ENCODE peak calls at places on chromosomes 6 and 20, in four cellular contexts. One of them, this sample, is unnamed.

GRCh38 chr6:12126051-12126450 is 113.9 kb downstream of the HIVEP1 start:
- DNase-seq in NCI-H345: no peak
- DNase-seq in brain microvascular endothelial cell: no peak
- DNase-seq in NCI-H1092: no peak
- DNase-seq in this sample: no peak

GRCh38 chr20:13119583-13119982 is 101.5 kb upstream of the ISM1 start:
- DNase-seq in NCI-H345: peak; percentile 87
- DNase-seq in brain microvascular endothelial cell: peak; percentile 61
- DNase-seq in NCI-H1092: peak; percentile 80
- DNase-seq in this sample: peak; percentile 47

GRCh38 chr6:7108196-7108963 is 619 bp downstream of the RREB1 start:
- DNase-seq in NCI-H345: no peak
- DNase-seq in brain microvascular endothelial cell: peak; percentile 34
- DNase-seq in NCI-H1092: no peak
- DNase-seq in this sample: peak; percentile 68

GRCh38 chr20:8581451-8582183 is 449.6 kb downstream of the PLCB1 start:
- DNase-seq in brain microvascular endothelial cell: no peak
- DNase-seq in NCI-H345: no peak
- DNase-seq in NCI-H1092: no peak
- DNase-seq in this sample: no peak

GRCh38 chr6:24935753-24936152 is at the start of gene RIPOR2:
- DNase-seq in brain microvascular endothelial cell: no peak
- DNase-seq in NCI-H1092: no peak
- DNase-seq in NCI-H345: no peak
- DNase-seq in this sample: no peak

GRCh38 chr20:63234693-63235398 is 859 bp upstream of the BIRC7 start:
- DNase-seq in brain microvascular endothelial cell: no peak
- DNase-seq in NCI-H1092: no peak
- DNase-seq in NCI-H345: peak; percentile 59
- DNase-seq in this sample: no peak

GRCh38 chr20:45919536-45919933 is 7.6 kb upstream of the PLTP start:
- DNase-seq in NCI-H1092: no peak
- DNase-seq in NCI-H345: no peak
- DNase-seq in brain microvascular endothelial cell: peak; percentile 87
- DNase-seq in this sample: peak; percentile 73

GRCh38 chr6:101935732-101936131 is 542.2 kb downstream of the GRIK2 start:
- DNase-seq in NCI-H345: no peak
- DNase-seq in NCI-H1092: no peak
- DNase-seq in brain microvascular endothelial cell: no peak
- DNase-seq in this sample: no peak

GRCh38 chr6:17945111-17945510 is 42.3 kb downstream of the KIF13A start:
- DNase-seq in NCI-H1092: no peak
- DNase-seq in NCI-H345: no peak
- DNase-seq in brain microvascular endothelial cell: peak; percentile 67
- DNase-seq in this sample: no peak

GRCh38 chr6:17341891-17342290 is 51.5 kb upstream of the CAP2 start:
- DNase-seq in brain microvascular endothelial cell: no peak
- DNase-seq in NCI-H1092: no peak
- DNase-seq in NCI-H345: no peak
- DNase-seq in this sample: no peak

GRCh38 chr20:47274449-47275108 is 81.9 kb downstream of the ZMYND8 start:
- DNase-seq in brain microvascular endothelial cell: peak; percentile 89
- DNase-seq in NCI-H1092: no peak
- DNase-seq in NCI-H345: no peak
- DNase-seq in this sample: no peak

GRCh38 chr6:126335210-126335609 is 4.7 kb upstream of the CENPW start:
- DNase-seq in NCI-H345: no peak
- DNase-seq in NCI-H1092: no peak
- DNase-seq in brain microvascular endothelial cell: no peak
- DNase-seq in this sample: no peak

GRCh38 chr6:11462742-11463414 is 74.7 kb upstream of the TMEM170B start:
- DNase-seq in brain microvascular endothelial cell: no peak
- DNase-seq in NCI-H345: no peak
- DNase-seq in NCI-H1092: no peak
- DNase-seq in this sample: no peak

GRCh38 chr6:53640361-53640760 is 25.2 kb downstream of the KLHL31 start:
- DNase-seq in NCI-H1092: no peak
- DNase-seq in brain microvascular endothelial cell: no peak
- DNase-seq in NCI-H345: no peak
- DNase-seq in this sample: no peak

GRCh38 chr6:157376241-157376640 is 4.7 kb upstream of the ZDHHC14 start:
- DNase-seq in NCI-H1092: no peak
- DNase-seq in NCI-H345: no peak
- DNase-seq in brain microvascular endothelial cell: no peak
- DNase-seq in this sample: no peak

GRCh38 chr6:113248532-113248931 is 608.6 kb upstream of the MARCKS start:
- DNase-seq in NCI-H1092: no peak
- DNase-seq in brain microvascular endothelial cell: no peak
- DNase-seq in NCI-H345: no peak
- DNase-seq in this sample: no peak

GRCh38 chr20:16821211-16822089 is 73.3 kb downstream of the OTOR start:
- DNase-seq in NCI-H1092: peak; percentile 17
- DNase-seq in NCI-H345: peak; percentile 54
- DNase-seq in brain microvascular endothelial cell: peak; percentile 19
- DNase-seq in this sample: no peak

GRCh38 chr20:56974499-56975250 is 291.8 kb downstream of the BMP7 start:
- DNase-seq in brain microvascular endothelial cell: peak; percentile 63
- DNase-seq in NCI-H345: peak; percentile 50
- DNase-seq in NCI-H1092: peak; percentile 8
- DNase-seq in this sample: no peak

GRCh38 chr6:1044040-1044836 is 267.7 kb upstream of the FOXQ1 start:
- DNase-seq in NCI-H345: no peak
- DNase-seq in NCI-H1092: no peak
- DNase-seq in brain microvascular endothelial cell: no peak
- DNase-seq in this sample: peak; percentile 70

GRCh38 chr6:20826378-20826777 is 292.1 kb downstream of the CDKAL1 start:
- DNase-seq in NCI-H345: no peak
- DNase-seq in NCI-H1092: no peak
- DNase-seq in brain microvascular endothelial cell: peak; percentile 79
- DNase-seq in this sample: no peak

GRCh38 chr20:36307412-36308317 is 1.5 kb downstream of the DLGAP4 start:
- DNase-seq in NCI-H345: no peak
- DNase-seq in brain microvascular endothelial cell: no peak
- DNase-seq in NCI-H1092: no peak
- DNase-seq in this sample: no peak

GRCh38 chr20:458766-459165 is 3.6 kb downstream of the TBC1D20 start:
- DNase-seq in NCI-H345: no peak
- DNase-seq in brain microvascular endothelial cell: no peak
- DNase-seq in NCI-H1092: no peak
- DNase-seq in this sample: no peak

GRCh38 chr6:33856655-33857054 is 52.9 kb upstream of the MLN start:
- DNase-seq in brain microvascular endothelial cell: no peak
- DNase-seq in NCI-H345: no peak
- DNase-seq in NCI-H1092: no peak
- DNase-seq in this sample: peak; percentile 16

This sample was measured in mucosa of gallbladder.